ENCODE peak calls at places on chromosomes 1 and 21, in ten cellular contexts. R is esophagus squamous epithelium, I is H1, E is heart left ventricle, N is IMR-90, Q is prostate gland, M is stomach, X is tibial nerve, C is GM12891, J is uterus. G is an unnamed sample.

GRCh38 chr21:42189860-42190491 is 29.0 kb upstream of the ABCG1 start:
- DNase-seq in N (no peak), J (no peak), X (no peak), R (no peak), E (no peak), C (no peak), Q (no peak), I (no peak), M (no peak), G (no peak)

GRCh38 chr1:212518188-212518951 is 85.7 kb downstream of the NENF start:
- DNase-seq in I (no peak), Q (no peak), J (peak), M (peak), E (peak), X (no peak), R (no peak), C (no peak), N (peak), G (no peak)

GRCh38 chr1:53572061-53572801 is 113.0 kb downstream of the DMRTB1 start:
- DNase-seq in E (no peak), R (no peak), Q (peak), J (no peak), N (peak), X (no peak), C (no peak), M (no peak), I (no peak), G (peak)

GRCh38 chr21:38377165-38378093 is 120.6 kb downstream of the KCNJ15 start:
- DNase-seq in Q (no peak), X (no peak), R (no peak), I (no peak), C (no peak), J (no peak), M (no peak), N (no peak), E (no peak), G (no peak)

GRCh38 chr1:188065917-188066316 is 1237.2 kb downstream of the PLA2G4A start:
- DNase-seq in M (no peak), I (no peak), X (no peak), N (peak), C (no peak), Q (no peak), R (no peak), E (no peak), J (no peak), G (no peak)

GRCh38 chr1:67675800-67676199 is 9.2 kb upstream of the GADD45A start:
- DNase-seq in C (no peak), Q (no peak), M (no peak), R (no peak), X (no peak), E (no peak), I (no peak), J (no peak), N (peak), G (no peak)

GRCh38 chr21:25898671-25899070 is 163.9 kb downstream of the GABPA start:
- DNase-seq in E (no peak), I (no peak), J (no peak), X (no peak), R (no peak), Q (no peak), C (no peak), N (no peak), M (no peak), G (no peak)

GRCh38 chr1:94471271-94471670 is 53.1 kb downstream of the ABCD3 start:
- DNase-seq in J (no peak), X (no peak), C (no peak), Q (no peak), M (no peak), E (no peak), N (no peak), I (no peak), R (no peak), G (no peak)

GRCh38 chr21:45169001-45169400 is 94.6 kb downstream of the ADARB1 start:
- DNase-seq in N (no peak), Q (no peak), X (no peak), R (no peak), E (no peak), M (no peak), C (no peak), I (no peak), J (no peak), G (no peak)

GRCh38 chr1:180881806-180882509 is 30.7 kb upstream of the KIAA1614 start:
- DNase-seq in E (no peak), M (no peak), Q (no peak), N (peak), R (no peak), J (no peak), C (no peak), X (no peak), I (no peak), G (no peak)

GRCh38 chr21:18987515-18988026 is 584.0 kb upstream of the TMPRSS15 start:
- DNase-seq in X (no peak), J (no peak), R (no peak), Q (no peak), N (no peak), C (no peak), E (no peak), M (no peak), I (no peak), G (no peak)

GRCh38 chr1:29473167-29473855 is 237.0 kb downstream of the PTPRU start:
- DNase-seq in C (no peak), X (no peak), J (no peak), E (no peak), N (no peak), M (peak), I (no peak), Q (no peak), R (no peak), G (no peak)

GRCh38 chr1:220894025-220894923 is 15.0 kb downstream of the HLX start:
- DNase-seq in X (no peak), M (no peak), E (no peak), C (no peak), Q (no peak), J (no peak), I (no peak), R (no peak), N (no peak), G (no peak)

GRCh38 chr1:97745912-97746311 is 174.9 kb downstream of the DPYD start:
- DNase-seq in I (no peak), J (no peak), X (no peak), R (no peak), N (peak), C (no peak), M (no peak), E (no peak), Q (no peak), G (no peak)

GRCh38 chr1:40796939-40797667 is 13.5 kb downstream of the KCNQ4 start:
- DNase-seq in Q (no peak), J (no peak), M (no peak), X (no peak), E (no peak), C (no peak), N (no peak), R (no peak), I (no peak), G (peak)

GRCh38 chr1:148264374-148265276 is 112.5 kb upstream of the NBPF11 start:
- DNase-seq in E (no peak), C (no peak), R (no peak), Q (no peak), X (no peak), J (peak), I (peak), M (no peak), N (peak), G (no peak)

GRCh38 chr1:11731719-11732283 is 4.1 kb upstream of the AGTRAP start:
- DNase-seq in R (peak), I (no peak), E (peak), C (no peak), Q (peak), N (peak), J (peak), M (peak), X (peak), G (no peak)

GRCh38 chr1:77126309-77126708 is 92.9 kb downstream of the PIGK start:
- DNase-seq in N (peak), J (no peak), X (no peak), Q (peak), C (no peak), E (no peak), I (no peak), M (no peak), R (no peak), G (peak)

GRCh38 chr1:160164121-160164520 is 12.7 kb downstream of the ATP1A4 start:
- DNase-seq in J (no peak), X (no peak), R (no peak), I (no peak), N (no peak), M (no peak), C (no peak), Q (no peak), E (no peak), G (no peak)

GRCh38 chr1:42841010-42841409 is 5.4 kb upstream of the ZNF691 start:
- DNase-seq in N (peak), M (no peak), Q (no peak), J (no peak), C (no peak), X (no peak), E (no peak), I (no peak), R (no peak), G (no peak)

GRCh38 chr1:204249736-204250427 is 36.1 kb upstream of the GOLT1A start:
- DNase-seq in I (no peak), C (no peak), M (no peak), J (no peak), R (no peak), E (no peak), X (no peak), Q (no peak), N (no peak), G (no peak)

GRCh38 chr1:182752077-182752826 is 37.3 kb upstream of the NPL start:
- DNase-seq in Q (no peak), I (no peak), M (no peak), E (peak), J (peak), R (no peak), N (peak), X (no peak), C (no peak), G (peak)

GRCh38 chr1:53153752-53154151 is 11.3 kb upstream of the SLC1A7 start:
- DNase-seq in C (no peak), X (no peak), M (no peak), R (no peak), Q (no peak), N (no peak), E (no peak), I (no peak), J (no peak), G (no peak)

GRCh38 chr1:87331319-87332269 is 2.9 kb downstream of the LMO4 start:
- DNase-seq in M (peak), Q (peak), C (no peak), X (peak), N (peak), E (peak), J (peak), R (no peak), I (peak), G (peak)

GRCh38 chr1:186442651-186443114 is 18.2 kb downstream of the PDC start:
- DNase-seq in I (no peak), X (no peak), Q (no peak), N (peak), C (no peak), M (no peak), E (no peak), J (no peak), R (no peak), G (no peak)

GRCh38 chr21:46005481-46005881 is 23.9 kb downstream of the COL6A1 start:
- DNase-seq in N (no peak), C (no peak), J (peak), Q (peak), R (no peak), I (no peak), X (no peak), M (peak), E (peak), G (no peak)

GRCh38 chr1:241551759-241552638 is 19.8 kb downstream of the KMO start:
- DNase-seq in R (no peak), X (no peak), M (no peak), Q (no peak), N (peak), J (peak), I (no peak), E (peak), C (no peak), G (no peak)

GRCh38 chr1:119160851-119161250 is 20.4 kb upstream of the WARS2 start:
- DNase-seq in J (no peak), Q (no peak), M (no peak), R (no peak), E (no peak), I (no peak), N (peak), C (no peak), X (no peak), G (no peak)

GRCh38 chr21:35084869-35085268 is 35.8 kb upstream of the RUNX1 start:
- DNase-seq in C (no peak), R (no peak), N (peak), J (no peak), X (no peak), Q (no peak), M (no peak), E (no peak), I (no peak), G (peak)

GRCh38 chr1:59699227-59699847 is 115.4 kb upstream of the HOOK1 start:
- DNase-seq in X (no peak), C (no peak), M (no peak), N (peak), E (no peak), R (no peak), I (no peak), J (no peak), Q (no peak), G (peak)

GRCh38 chr1:40316595-40317393 is at the start of gene COL9A2:
- DNase-seq in I (no peak), C (no peak), Q (no peak), M (peak), R (no peak), E (no peak), X (peak), J (no peak), N (no peak), G (no peak)

GRCh38 chr1:55916480-55916879 is 662.9 kb downstream of the PLPP3 start:
- DNase-seq in C (no peak), E (no peak), R (no peak), J (no peak), Q (no peak), I (no peak), N (peak), X (no peak), M (no peak), G (no peak)

GRCh38 chr1:84782311-84782771 is 92.1 kb upstream of the SSX2IP start:
- DNase-seq in J (peak), M (peak), I (peak), Q (no peak), N (peak), E (peak), R (no peak), X (peak), C (peak), G (peak)

GRCh38 chr21:43306911-43307676 is 119.8 kb downstream of the SIK1 start:
- DNase-seq in N (peak), C (no peak), X (no peak), M (peak), R (no peak), I (no peak), Q (no peak), E (peak), J (no peak), G (peak)

GRCh38 chr1:17176306-17177061 is 28.4 kb upstream of the PADI1 start:
- DNase-seq in C (no peak), R (no peak), E (no peak), I (no peak), X (no peak), M (no peak), Q (no peak), N (no peak), J (no peak), G (no peak)

GRCh38 chr1:151831605-151832004 is at the start of gene RORC:
- DNase-seq in M (peak), C (no peak), N (no peak), E (peak), R (no peak), Q (peak), X (no peak), J (no peak), I (no peak), G (no peak)

GRCh38 chr1:207336559-207337467 is 15.3 kb downstream of the CD55 start:
- DNase-seq in J (no peak), C (no peak), X (no peak), R (no peak), E (no peak), I (no peak), M (no peak), Q (no peak), N (peak), G (no peak)

GRCh38 chr1:45508295-45509151 is 8.4 kb downstream of the MMACHC start:
- DNase-seq in M (no peak), C (no peak), I (no peak), Q (no peak), J (no peak), E (no peak), X (no peak), N (no peak), R (no peak), G (no peak)
- TF ChIP-seq POLR2A in M (no peak), C (peak), I (peak), Q (no peak), J (no peak), E (no peak), X (no peak), N (peak), R (no peak), G (no peak)

DNA sequence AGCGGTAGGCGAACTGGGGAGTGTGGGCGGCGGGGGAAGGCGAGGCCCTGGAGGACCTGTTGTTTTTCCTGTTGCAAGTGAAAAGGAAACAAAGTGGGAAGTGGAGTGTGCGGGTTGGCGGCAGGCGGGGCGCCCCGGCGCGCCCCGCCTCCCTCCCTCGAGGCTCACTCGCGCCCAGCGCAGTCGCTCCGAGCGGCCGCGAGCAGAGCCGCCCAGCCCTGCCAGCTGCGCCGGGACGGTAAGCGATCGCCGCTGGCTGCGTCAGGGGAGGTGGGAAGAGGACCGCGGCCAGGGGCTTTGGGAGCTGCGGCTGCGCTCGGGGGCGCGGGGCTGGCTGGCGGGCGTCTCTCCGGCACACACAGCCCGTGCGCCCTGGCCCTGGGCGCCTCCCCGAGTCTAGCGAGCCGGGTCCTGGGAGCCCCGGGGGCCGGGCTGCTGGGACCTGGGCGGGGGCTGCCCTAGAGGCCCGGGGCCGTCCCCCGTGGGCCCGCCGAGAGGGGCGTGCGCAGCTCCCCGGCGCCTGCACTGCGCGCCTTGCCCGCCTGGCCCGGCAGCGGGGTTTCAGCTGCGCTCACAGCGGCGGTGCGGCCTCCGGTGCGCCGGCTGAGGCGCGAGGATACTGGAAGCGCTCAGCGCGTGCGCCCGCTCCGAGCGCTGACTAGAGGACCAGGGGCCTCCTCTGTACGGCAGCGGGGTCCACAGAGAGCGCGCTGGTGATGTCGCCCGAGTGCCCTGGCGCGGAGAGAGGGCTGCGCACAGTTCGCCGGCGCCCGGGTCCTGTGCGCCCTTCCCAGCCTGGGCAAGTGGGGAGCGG is at the start of gene PIK3CD:
- DNase-seq in C (no peak), E (no peak), N (peak), J (no peak), Q (no peak), M (no peak), I (no peak), X (no peak), R (no peak), G (no peak)
- TF ChIP-seq POLR2A in C (peak), E (no peak), N (no peak), J (no peak), Q (no peak), M (no peak), I (no peak), X (no peak), R (peak), G (no peak)

GRCh38 chr1:2009297-2010053 is 5.9 kb upstream of the CFAP74 start:
- DNase-seq in R (no peak), X (no peak), E (no peak), M (no peak), C (no peak), N (no peak), I (no peak), Q (no peak), J (no peak), G (no peak)
- TF ChIP-seq POLR2A in R (no peak), X (no peak), E (no peak), M (no peak), C (no peak), N (no peak), I (no peak), Q (no peak), J (no peak), G (no peak)

GRCh38 chr1:25027876-25028586 is 98.0 kb upstream of the RUNX3 start:
- DNase-seq in J (no peak), E (no peak), X (no peak), C (no peak), R (no peak), Q (no peak), I (no peak), M (no peak), N (no peak), G (no peak)
- TF ChIP-seq POLR2A in J (no peak), E (no peak), X (no peak), C (no peak), R (no peak), Q (no peak), I (no peak), M (no peak), N (no peak), G (no peak)

DNA sequence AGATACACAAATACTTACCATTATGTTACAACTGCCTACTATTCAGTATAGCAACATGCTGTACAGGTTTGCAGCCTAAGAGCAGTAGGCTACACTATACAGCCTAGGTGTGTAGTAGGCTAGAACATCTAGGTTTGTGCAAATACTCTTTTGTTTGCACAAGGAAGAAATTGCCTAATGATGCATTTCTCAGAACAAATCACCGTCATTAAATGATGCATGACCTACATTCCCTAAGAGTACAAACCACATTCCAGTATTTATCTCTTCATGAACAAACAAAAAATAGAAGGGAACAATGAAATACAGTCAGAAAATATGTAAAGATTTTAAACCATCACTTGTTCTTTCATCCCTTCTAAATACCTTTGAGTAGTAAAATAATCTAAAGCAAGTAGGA is 109.7 kb upstream of the HP1BP3 start:
- DNase-seq in R (no peak), N (no peak), X (no peak), E (no peak), M (no peak), J (no peak), I (no peak), Q (peak), C (no peak), G (no peak)
- TF ChIP-seq POLR2A in R (no peak), N (no peak), X (no peak), E (no peak), M (no peak), J (no peak), I (no peak), Q (no peak), C (no peak), G (no peak)

GRCh38 chr1:3603156-3603555 is 8.2 kb downstream of the MEGF6 start:
- DNase-seq in N (no peak), C (no peak), E (no peak), Q (no peak), X (no peak), R (no peak), I (no peak), M (no peak), J (no peak), G (no peak)
- TF ChIP-seq POLR2A in N (no peak), C (no peak), E (no peak), Q (no peak), X (no peak), R (no peak), I (no peak), M (no peak), J (no peak), G (no peak)

DNA sequence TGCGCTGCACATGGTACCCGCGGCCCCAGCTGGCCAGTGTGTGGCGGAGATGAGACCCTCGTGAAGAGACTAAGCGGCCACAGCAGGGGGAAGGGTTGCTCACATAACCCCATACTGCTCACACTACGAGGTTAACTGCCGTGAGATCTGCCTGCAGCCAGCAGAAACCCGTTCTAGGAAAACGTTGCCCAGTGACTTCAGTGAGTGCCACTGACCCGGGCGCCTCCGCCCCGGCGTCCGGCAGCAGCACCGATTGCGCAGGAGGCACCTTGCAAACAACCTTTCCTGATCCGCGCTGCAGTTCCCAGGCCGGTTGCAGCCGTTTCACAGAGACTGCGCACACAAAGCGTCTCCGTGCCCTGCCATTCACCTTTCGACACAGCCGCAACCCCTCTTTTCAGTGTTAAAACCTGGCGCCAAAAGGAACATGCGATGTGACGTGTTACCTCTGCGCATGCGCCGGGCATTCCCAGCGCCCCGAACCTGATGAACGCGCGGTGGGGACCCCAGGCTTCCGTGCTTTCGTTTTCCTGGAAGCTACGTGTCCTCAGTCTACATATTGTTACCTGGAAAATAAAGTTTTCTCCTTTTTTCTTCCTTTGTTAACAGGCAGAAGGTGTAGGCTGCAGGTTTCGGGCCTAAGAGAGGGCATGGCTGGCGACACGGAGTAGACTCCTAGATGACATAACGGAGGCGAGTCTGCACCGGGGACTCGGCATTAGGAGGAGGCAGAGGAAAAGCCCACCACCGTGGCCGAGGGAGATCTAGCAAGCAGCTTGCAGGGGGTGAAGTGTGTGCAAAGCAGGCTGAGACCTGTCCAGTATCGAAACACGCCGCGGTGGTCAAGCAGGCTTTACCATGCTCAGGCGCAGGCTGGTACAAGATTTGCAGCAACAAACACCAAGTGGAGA is 8.9 kb downstream of the VPS26C start:
- DNase-seq in R (no peak), E (peak), M (peak), X (no peak), J (peak), C (peak), N (peak), I (no peak), Q (peak), G (peak)
- TF ChIP-seq POLR2A in R (no peak), E (no peak), M (no peak), X (no peak), J (no peak), C (peak), N (no peak), I (peak), Q (no peak), G (peak)